ENCODE peak calls at places on chromosomes 16 and 17, in four cellular contexts. H is GM23248, R is GM23338, W is fibroblast of lung. S is an unnamed sample. For H3K79me2, the result is how much of the 10 kb centered on the place peaks cover.

GRCh38 chr17:50196826-50197225 is 4.6 kb downstream of the COL1A1 start:
- DNase-seq in H (peak), R (no peak), W (peak), S (no peak)

GRCh38 chr17:44348234-44348987 is 3.3 kb downstream of the GRN start:
- DNase-seq in H (peak), R (no peak), W (peak), S (no peak)

GRCh38 chr16:87465306-87465705 is 27.5 kb downstream of the ZCCHC14 start:
- DNase-seq in H (peak), R (no peak), W (peak), S (peak)

GRCh38 chr17:58786586-58787295 is 31.1 kb downstream of the PPM1E start:
- DNase-seq in H (peak), R (no peak), W (peak), S (peak)

GRCh38 chr16:85052536-85052935 is 24.9 kb downstream of the KIAA0513 start:
- DNase-seq in H (no peak), R (no peak), W (peak), S (no peak)

GRCh38 chr17:73686126-73686525 is 41.9 kb upstream of the SDK2 start:
- DNase-seq in H (no peak), R (peak), W (no peak), S (no peak)

GRCh38 chr17:39867084-39867890 is 715 bp upstream of the ZPBP2 start:
- DNase-seq in H (no peak), R (no peak), W (no peak), S (no peak)

GRCh38 chr17:34168989-34169388 is 86.1 kb upstream of the CCL2 start:
- DNase-seq in H (no peak), R (no peak), W (no peak), S (no peak)

GRCh38 chr17:56779898-56780777 is 53.6 kb downstream of the C17orf67 start:
- DNase-seq in H (peak), R (peak), W (peak), S (peak)

GRCh38 chr17:59521465-59522126 is 43.8 kb upstream of the DHX40 start:
- DNase-seq in H (peak), R (peak), W (peak), S (no peak)

GRCh38 chr17:48002920-48003685 is 32.2 kb downstream of the CDK5RAP3 start:
- DNase-seq in H (peak), R (peak), W (peak), S (no peak)

GRCh38 chr17:44942456-44942855 is 5.1 kb downstream of the KIF18B start:
- DNase-seq in H (no peak), R (no peak), W (no peak), S (no peak)

GRCh38 chr16:57519796-57520360 is 16.5 kb downstream of the CCDC102A start:
- DNase-seq in H (peak), R (peak), W (peak), S (peak)

GRCh38 chr17:77555741-77556291 is 402.7 kb upstream of the TNRC6C start:
- DNase-seq in H (no peak), R (no peak), W (peak), S (no peak)

GRCh38 chr16:89720520-89720858 is 209 bp downstream of the VPS9D1 start:
- DNase-seq in H (peak), R (peak), W (peak), S (peak)

GRCh38 chr17:79650861-79651260 is 40.0 kb upstream of the RBFOX3 start:
- DNase-seq in H (no peak), R (no peak), W (no peak), S (no peak)

GRCh38 chr16:73062640-73063283 is 14.8 kb upstream of the ZFHX3 start:
- DNase-seq in H (no peak), R (peak), W (peak), S (no peak)

GRCh38 chr16:20897897-20898296 is 2.3 kb downstream of the DCUN1D3 start:
- DNase-seq in H (no peak), R (peak), W (peak), S (no peak)

GRCh38 chr17:28807925-28808641 is 34.5 kb downstream of the FAM222B start:
- DNase-seq in H (peak), R (no peak), W (peak), S (peak)

GRCh38 chr16:57624806-57625500 is 3.5 kb upstream of the ADGRG1 start:
- DNase-seq in H (no peak), R (no peak), W (peak), S (no peak)

GRCh38 chr17:51152766-51153209 is 571 bp upstream of the NME1 start:
- DNase-seq in H (peak), R (no peak), W (peak), S (no peak)

GRCh38 chr16:8194795-8195194 is 395.5 kb downstream of the TMEM114 start:
- DNase-seq in H (no peak), R (peak), W (no peak), S (peak)

GRCh38 chr17:7408341-7408740 is 696 bp downstream of the NLGN2 start:
- DNase-seq in H (no peak), R (peak), W (no peak), S (no peak)

GRCh38 chr17:33492082-33492481 is 199.0 kb upstream of the ASIC2 start:
- DNase-seq in H (no peak), R (no peak), W (no peak), S (no peak)

GRCh38 chr16:9297437-9298113 is 206.1 kb downstream of the HAPSTR1 start:
- DNase-seq in H (peak), R (peak), W (no peak), S (no peak)

GRCh38 chr16:67701420-67701819 is 17.7 kb downstream of the GFOD2 start:
- DNase-seq in H (no peak), R (no peak), W (no peak), S (no peak)

GRCh38 chr16:67697407-67697806 is 21.7 kb downstream of the GFOD2 start:
- DNase-seq in H (no peak), R (no peak), W (no peak), S (no peak)

GRCh38 chr16:67702130-67702529 is 17.0 kb downstream of the GFOD2 start:
- DNase-seq in H (no peak), R (no peak), W (no peak), S (no peak)

GRCh38 chr16:67697813-67698212 is 21.3 kb downstream of the GFOD2 start:
- DNase-seq in H (no peak), R (no peak), W (no peak), S (no peak)

DNA sequence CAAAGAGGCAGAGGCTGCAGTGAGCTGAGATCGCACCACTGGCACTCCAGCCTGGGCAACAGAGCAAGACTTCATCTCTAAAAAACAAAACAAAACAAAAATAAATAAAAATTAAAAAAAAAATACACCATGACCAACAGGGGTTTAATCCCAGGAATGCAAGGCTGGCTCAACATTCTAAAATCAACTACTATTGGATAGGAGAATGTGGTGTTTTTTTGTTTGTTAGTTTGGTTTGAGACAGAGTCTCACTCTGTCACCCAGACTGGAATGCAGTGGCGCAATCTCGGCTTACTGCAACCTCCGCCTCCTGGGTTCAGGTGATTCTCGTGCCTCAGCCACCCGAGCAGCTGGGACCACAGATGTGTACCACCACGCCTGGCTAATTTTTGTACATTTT is 19.9 kb downstream of the GFOD2 start:
- DNase-seq in H (no peak), R (no peak), W (no peak), S (no peak)
- TF ChIP-seq EZH2 in H (no peak), R (no peak), W (no peak), S (no peak)

DNA sequence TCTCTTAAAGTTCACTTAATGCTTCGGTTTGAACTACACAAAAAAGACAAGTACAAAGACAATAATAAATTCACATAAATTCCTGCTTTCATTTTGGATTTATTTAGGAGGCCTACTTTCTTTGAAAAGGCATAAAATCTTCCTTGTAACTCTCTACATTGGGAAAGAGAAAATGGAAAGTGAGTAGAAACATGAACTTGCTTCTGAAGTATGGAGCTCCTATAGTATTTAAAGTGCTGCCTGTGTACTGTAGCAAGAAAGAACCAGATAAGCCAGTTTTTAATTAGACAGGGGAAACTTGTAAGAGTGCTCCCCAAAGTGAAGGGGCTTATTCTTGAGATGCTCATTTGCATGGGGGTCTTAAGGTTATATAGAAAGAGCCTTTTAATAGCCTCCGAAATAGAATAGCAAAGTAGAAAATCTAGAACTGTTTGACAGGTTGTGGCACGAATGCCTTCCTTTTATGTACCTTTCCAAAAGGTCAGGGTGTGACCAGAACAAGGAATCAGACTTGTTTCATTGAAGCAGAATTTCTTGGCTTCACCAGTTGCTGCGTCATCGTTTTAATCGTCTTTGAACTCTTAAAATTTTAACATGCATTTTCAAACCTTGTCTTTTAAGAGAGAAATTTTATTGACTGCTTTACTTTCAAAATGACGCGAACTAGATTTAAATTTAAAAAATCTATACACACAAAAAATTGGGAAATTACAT is 12.9 kb downstream of the GAN start:
- DNase-seq in H (no peak), R (no peak), W (no peak), S (no peak)
- H3K79me2 ChIP-seq in H (half or more), R (half or more), W (under half), S (under half)

GRCh38 chr16:51355871-51356270 is 204.8 kb upstream of the SALL1 start:
- DNase-seq in H (no peak), R (no peak), W (no peak), S (no peak)

GRCh38 chr16:51355195-51355594 is 204.1 kb upstream of the SALL1 start:
- DNase-seq in H (no peak), R (peak), W (no peak), S (no peak)

GRCh38 chr16:51357839-51358238 is 206.8 kb upstream of the SALL1 start:
- DNase-seq in H (no peak), R (no peak), W (no peak), S (no peak)

GRCh38 chr16:51353055-51353454 is 202.0 kb upstream of the SALL1 start:
- DNase-seq in H (no peak), R (no peak), W (no peak), S (no peak)
- H3K4me2 ChIP-seq in H (no peak), R (no peak), W (no peak), S (no peak)

DNA sequence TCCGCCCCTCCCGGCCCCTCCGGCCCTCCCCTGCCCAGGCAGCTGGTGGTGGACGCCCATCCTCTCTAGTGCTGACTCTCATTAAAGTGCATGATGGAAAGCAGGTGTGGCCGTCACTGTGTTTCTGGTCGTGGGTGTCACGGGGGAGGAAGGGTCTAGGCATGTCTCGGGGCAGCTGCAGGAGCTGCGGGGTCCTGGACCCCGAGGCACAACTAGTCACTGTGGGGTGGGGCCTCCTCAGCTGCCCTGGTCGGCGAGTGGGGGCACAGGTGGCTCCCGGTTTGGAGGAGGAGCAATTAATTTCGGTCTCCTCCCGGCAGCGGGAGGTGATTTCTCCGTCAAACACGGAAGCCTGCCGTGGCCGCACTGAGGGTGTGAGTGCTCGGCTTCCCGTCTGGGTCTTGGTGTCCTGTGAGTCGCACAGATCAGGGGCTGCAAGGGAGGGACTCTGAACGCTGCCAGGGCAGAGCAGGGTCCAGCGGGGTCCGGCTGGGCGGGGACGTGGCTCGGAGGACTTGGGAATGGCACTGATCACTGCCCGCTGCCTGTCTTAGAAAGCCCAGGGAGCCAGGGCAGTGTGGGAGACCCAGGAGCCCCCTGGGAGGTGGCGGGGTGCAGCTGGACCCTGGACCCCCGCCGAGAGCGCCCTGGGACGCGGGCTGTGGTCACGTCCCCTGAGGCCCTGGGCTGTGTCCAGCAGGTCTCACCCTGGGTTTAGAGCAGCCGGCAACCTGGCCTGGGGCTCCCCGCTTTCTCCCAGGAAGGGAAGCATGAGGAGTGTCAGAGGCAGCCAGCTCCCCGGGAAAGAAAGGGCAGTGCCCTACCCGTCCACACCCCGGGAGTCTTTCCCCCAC is 3.3 kb downstream of the TPSD1 start:
- DNase-seq in H (no peak), R (peak), W (no peak), S (peak)
- TF ChIP-seq EZH2 in H (no peak), R (no peak), W (no peak), S (no peak)

DNA sequence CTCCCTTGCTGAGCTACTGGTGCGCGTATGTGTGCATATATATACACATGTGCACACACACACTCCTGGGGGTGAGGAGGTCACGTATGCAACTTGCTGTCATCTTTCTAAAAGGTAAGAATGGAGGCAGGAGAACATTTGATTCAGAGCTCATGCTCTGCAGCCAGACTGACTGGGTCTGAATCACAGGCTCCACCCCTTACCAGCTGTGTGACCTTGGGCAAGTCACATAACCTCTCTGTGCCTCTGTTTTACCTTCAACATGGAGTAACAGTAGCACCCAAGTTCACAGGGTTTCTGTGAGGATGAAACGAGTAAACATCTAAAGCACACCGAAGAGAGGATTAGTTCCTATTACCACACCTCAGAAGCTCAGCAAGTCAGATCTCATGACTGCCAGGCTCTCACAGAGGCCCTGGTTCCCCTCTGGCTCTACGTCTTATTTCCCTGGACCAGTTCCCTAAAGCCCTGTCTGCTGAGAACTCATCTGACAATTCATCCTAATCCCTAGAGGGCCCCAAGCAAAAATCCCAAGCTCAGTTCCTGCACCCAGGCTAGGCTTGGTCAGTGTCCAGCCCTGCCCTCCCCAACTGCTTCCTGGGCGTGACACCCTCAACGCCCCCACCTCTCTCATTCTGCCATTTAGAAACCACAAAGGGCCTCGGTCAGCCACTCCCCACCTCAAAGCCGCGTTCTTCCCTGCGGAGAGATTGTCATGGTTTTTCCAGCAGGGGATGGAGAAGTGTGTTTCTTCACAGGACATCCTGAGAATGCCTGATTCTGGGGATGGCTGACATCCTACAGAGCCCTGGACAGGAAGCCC is 28.7 kb downstream of the ABR start:
- DNase-seq in H (no peak), R (no peak), W (peak), S (peak)
- H3K79me2 ChIP-seq in H (under half), R (under half), W (under half), S (under half)

GRCh38 chr17:74759243-74759801 is 10.9 kb downstream of the NHERF1 start:
- DNase-seq in H (no peak), R (no peak), W (no peak), S (peak)
- H3K4me2 ChIP-seq in H (no peak), R (peak), W (no peak), S (peak)

GRCh38 chr17:80832266-80832676 is 159.4 kb upstream of the CHMP6 start:
- DNase-seq in H (peak), R (peak), W (peak), S (no peak)
- TF ChIP-seq EZH2 in H (no peak), R (no peak), W (no peak), S (no peak)

S was measured in PC-9.